ENCODE peak calls at places on chromosomes 4 and X, in seven cellular contexts. S, J, O, V, K, N and F are unnamed samples.

GRCh38 chr4:38449506-38450174 is 214.4 kb upstream of the KLF3 start:
- DNase-seq in J (no peak), S (no peak), K (no peak), O (no peak), V (no peak), N (no peak), F (peak; percentile 36)

GRCh38 chr4:82833696-82834313 is 35.2 kb upstream of the SCD5 start:
- DNase-seq in V (no peak), J (no peak), S (peak; percentile 89), O (peak; percentile 27), K (no peak), N (no peak), F (peak; percentile 88)

GRCh38 chrX:97844943-97845342 is 961.2 kb downstream of the RPA4 start:
- DNase-seq in S (no peak), N (no peak), V (no peak), K (no peak), J (no peak), O (no peak), F (no peak)

GRCh38 chr4:175891863-175892262 is 79.8 kb upstream of the GPM6A start:
- DNase-seq in J (no peak), N (no peak), O (no peak), K (no peak), V (no peak), S (peak; percentile 14), F (peak; percentile 39)

GRCh38 chr4:48664938-48665337 is 115.1 kb downstream of the FRYL start:
- DNase-seq in N (no peak), K (no peak), V (no peak), S (no peak), J (no peak), O (no peak), F (no peak)

GRCh38 chr4:4595252-4595651 is 53.4 kb upstream of the STX18 start:
- DNase-seq in S (no peak), N (no peak), O (no peak), V (no peak), K (no peak), J (no peak), F (no peak)

GRCh38 chrX:31500920-31501319 is 429.1 kb upstream of the FTHL17 start:
- DNase-seq in J (no peak), K (no peak), O (no peak), S (no peak), N (no peak), V (no peak), F (peak; percentile 78)

GRCh38 chrX:89034679-89035078 is 287.7 kb downstream of the CPXCR1 start:
- DNase-seq in J (no peak), O (no peak), V (no peak), S (no peak), K (no peak), N (no peak), F (no peak)

GRCh38 chr4:89365375-89366170 is 58.0 kb upstream of the GPRIN3 start:
- DNase-seq in S (no peak), V (no peak), N (no peak), O (no peak), J (no peak), K (no peak), F (no peak)

GRCh38 chrX:153703036-153703370 is 15.3 kb downstream of the SLC6A8 start:
- DNase-seq in O (peak; percentile 73), N (no peak), J (no peak), S (no peak), K (peak; percentile 57), V (peak; percentile 70), F (peak; percentile 79)

GRCh38 chr4:53162926-53163325 is 202.9 kb downstream of the SCFD2 start:
- DNase-seq in V (no peak), J (no peak), O (no peak), N (no peak), K (no peak), S (no peak), F (no peak)

GRCh38 chrX:31268359-31268758 is 196.5 kb upstream of the FTHL17 start:
- DNase-seq in V (no peak), N (no peak), J (no peak), K (no peak), O (no peak), S (peak; percentile 34), F (peak; percentile 15)

GRCh38 chr4:105061136-105061696 is 85.5 kb upstream of the TET2 start:
- DNase-seq in S (no peak), J (peak; percentile 7), K (no peak), V (no peak), O (peak; percentile 19), N (no peak), F (no peak)

GRCh38 chr4:76302856-76303438 is 3.6 kb upstream of the STBD1 start:
- DNase-seq in S (peak; percentile 12), N (no peak), O (no peak), V (no peak), J (peak; percentile 26), K (no peak), F (no peak)

GRCh38 chr4:72451349-72451748 is 117.7 kb downstream of the ADAMTS3 start:
- DNase-seq in N (no peak), O (no peak), K (peak; percentile 33), S (no peak), V (peak; percentile 36), J (no peak), F (no peak)

GRCh38 chr4:48746608-48747374 is 33.3 kb downstream of the FRYL start:
- DNase-seq in K (no peak), S (no peak), V (no peak), N (no peak), O (no peak), J (no peak), F (no peak)

GRCh38 chr4:168932138-168932537 is 77.9 kb downstream of the CBR4 start:
- DNase-seq in V (no peak), S (no peak), J (no peak), O (no peak), K (no peak), N (no peak), F (no peak)
- H3K9me3 ChIP-seq in V (no peaks in the 10 kb centered on the region), S (peaks cover 27% of the 10 kb centered on the region), J (peaks cover 3% of the 10 kb centered on the region), O (peaks cover 11% of the 10 kb centered on the region), K (peaks cover 58% of the 10 kb centered on the region), N (peaks cover 9% of the 10 kb centered on the region), F (no peaks in the 10 kb centered on the region)

DNA sequence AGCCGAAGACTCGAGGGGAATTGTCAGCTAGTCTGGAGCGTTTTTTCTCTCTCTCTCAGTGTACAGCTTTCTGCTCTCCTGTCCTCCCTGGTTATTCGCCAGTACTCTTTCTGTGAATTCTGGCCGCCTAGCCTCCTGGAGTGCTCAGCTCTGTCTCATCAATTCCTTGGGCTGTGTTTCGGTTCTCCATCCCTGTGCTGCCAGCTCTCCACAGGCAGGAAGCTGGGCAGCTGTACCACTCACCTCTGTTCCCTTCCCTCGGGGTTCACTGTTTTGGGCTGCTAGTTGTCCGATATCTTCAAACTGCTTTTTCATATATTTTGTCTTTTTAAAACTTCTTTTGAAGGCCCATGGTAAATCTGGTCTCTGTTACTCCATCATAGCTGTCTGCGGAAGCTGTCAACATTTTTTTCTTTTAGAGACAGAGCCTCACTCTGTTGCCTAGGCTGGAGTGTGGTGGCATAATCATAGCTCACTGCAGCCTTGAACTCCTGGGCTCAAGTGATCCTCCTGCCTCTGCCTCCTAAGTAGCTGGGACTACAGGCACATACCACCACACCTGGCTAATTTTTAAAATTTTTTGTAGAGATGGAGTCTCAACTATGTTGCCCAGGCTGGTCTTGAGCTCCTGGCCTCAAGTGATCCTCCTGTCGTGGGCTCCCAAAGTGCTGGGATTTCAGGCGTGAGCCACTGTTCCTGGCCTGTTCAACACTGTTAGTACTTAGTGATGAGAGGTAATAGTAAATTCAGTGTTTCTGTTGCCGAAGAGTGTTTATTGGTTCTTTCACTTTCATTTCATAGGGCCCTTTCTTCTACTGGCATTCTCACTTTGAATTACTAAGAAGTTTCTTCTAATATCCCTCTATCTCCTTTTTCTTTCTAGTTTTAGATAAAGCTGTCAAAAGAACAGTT is 18.6 kb downstream of the ZCCHC4 start:
- DNase-seq in J (no peak), N (no peak), O (no peak), V (no peak), K (no peak), S (peak; percentile 27), F (no peak)
- H3K9me3 ChIP-seq in J (no peaks in the 10 kb centered on the region), N (no peaks in the 10 kb centered on the region), O (no peaks in the 10 kb centered on the region), V (no peaks in the 10 kb centered on the region), K (no peaks in the 10 kb centered on the region), S (no peaks in the 10 kb centered on the region), F (no peaks in the 10 kb centered on the region)

GRCh38 chr4:113732-114131 is 10.6 kb upstream of the ZNF718 start:
- DNase-seq in K (no peak), J (no peak), V (no peak), N (no peak), O (no peak), S (no peak), F (no peak)

GRCh38 chr4:107083-107443 is 17.2 kb upstream of the ZNF718 start:
- DNase-seq in S (no peak), N (no peak), J (no peak), K (no peak), V (no peak), O (no peak), F (no peak)

GRCh38 chr4:112771-113170 is 11.5 kb upstream of the ZNF718 start:
- DNase-seq in V (no peak), S (no peak), O (no peak), K (no peak), J (no peak), N (no peak), F (no peak)

DNA sequence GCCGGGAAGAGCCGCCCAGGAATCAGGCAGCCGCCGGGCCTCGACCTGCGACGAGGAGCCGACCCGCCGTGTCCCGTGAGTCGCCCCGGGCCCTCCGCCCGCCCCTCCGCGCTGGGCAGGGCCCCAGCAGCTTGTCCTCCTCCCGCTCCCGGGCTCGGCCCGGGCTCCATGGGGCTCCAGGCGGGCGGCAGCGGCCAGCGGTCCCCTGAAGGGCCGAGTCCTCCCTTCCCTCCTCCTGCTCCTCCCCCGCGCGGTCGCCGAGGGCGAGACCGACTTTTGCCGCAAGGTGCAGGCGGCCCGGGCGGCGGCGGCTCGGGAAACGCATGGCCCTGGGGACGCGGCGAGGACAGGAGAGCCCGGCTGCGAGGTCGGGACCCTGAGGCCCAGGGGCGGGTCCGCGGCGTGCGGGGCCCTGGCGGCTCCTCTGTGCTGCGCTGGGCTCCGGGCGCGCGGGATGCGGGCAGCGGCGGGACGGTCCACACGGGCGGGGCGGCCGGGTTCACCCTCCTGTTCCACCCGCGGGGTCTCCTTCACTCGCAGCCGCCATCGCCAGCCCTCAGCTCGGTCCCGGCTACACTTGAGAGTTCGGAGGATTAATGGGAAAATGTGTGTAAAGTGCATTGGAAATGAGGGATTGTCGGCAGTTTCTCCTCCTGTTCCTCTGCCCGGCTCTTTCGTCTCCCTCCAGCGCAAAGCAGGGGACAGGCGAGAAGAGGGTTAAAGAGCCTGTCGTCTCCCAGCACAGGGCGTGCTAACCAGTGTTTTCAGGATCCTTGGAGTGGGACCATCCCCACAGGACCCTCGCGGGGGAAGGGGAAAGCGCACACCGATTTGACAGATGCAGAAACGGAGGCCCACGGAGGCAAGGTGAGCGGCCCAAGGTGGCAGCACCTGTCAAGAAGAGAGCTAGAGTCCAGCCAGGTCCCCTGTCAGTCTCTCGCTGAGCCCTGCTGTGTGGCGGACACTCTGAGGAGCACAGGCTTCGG is 16.6 kb upstream of the ZNF718 start:
- DNase-seq in O (no peak), J (no peak), K (peak; percentile 63), S (no peak), N (no peak), V (no peak), F (no peak)
- H3K9me3 ChIP-seq in O (peaks cover 11% of the 10 kb centered on the region), J (no peaks in the 10 kb centered on the region), K (peaks cover 25% of the 10 kb centered on the region), S (peaks cover 86% of the 10 kb centered on the region), N (peaks cover 57% of the 10 kb centered on the region), V (peaks cover 5% of the 10 kb centered on the region), F (peaks cover 2% of the 10 kb centered on the region)

DNA sequence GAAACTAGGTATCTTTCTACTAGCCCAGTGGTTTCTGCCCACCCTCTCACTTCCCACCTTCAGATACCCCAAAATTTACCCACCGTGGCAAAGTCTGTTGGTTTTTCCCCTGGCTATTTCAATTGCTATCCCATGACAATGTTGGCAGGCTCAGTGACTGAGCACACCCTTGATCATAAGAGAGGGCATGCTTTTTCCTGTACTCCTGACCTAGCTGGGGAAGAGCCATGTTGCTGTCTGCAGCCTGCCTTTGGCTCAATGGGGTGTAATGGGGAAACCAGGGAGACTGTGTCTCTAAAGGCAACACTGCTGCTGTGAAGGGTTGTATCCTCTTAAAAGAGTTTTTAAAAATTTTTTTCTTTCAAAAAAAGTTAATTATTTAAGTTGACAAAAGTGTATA is 90.4 kb upstream of the CITED1 start:
- DNase-seq in S (no peak), J (no peak), K (no peak), V (no peak), O (no peak), N (no peak), F (no peak)
- H3K9me3 ChIP-seq in S (no peaks in the 10 kb centered on the region), J (no peaks in the 10 kb centered on the region), K (no peaks in the 10 kb centered on the region), V (no peaks in the 10 kb centered on the region), O (no peaks in the 10 kb centered on the region), N (no peaks in the 10 kb centered on the region), F (no peaks in the 10 kb centered on the region)